ENCODE peak calls at places on chromosome 6, in seven cellular contexts. E is gastrocnemius medialis, Z is adrenal gland, X is IMR-90, H is stomach, K is sigmoid colon, Q is HCT116. Y is an unnamed sample. For H3K4me1, the result is how much of the 10 kb centered on the place peaks cover.

GRCh38 chr6:99252421-99252820 is 97.1 kb downstream of the FAXC start:
- DNase-seq in Q (no peak), X (no peak), Z (no peak), E (no peak), K (no peak), H (no peak), Y (no peak)

GRCh38 chr6:107679457-107679856 is 144.7 kb downstream of the SCML4 start:
- DNase-seq in X (peak), H (no peak), Q (no peak), K (no peak), E (no peak), Z (peak), Y (no peak)

GRCh38 chr6:143594647-143595046 is 83.1 kb upstream of the PHACTR2 start:
- DNase-seq in E (no peak), Z (no peak), X (peak), H (no peak), K (no peak), Q (no peak), Y (no peak)

GRCh38 chr6:129493396-129493902 is 216.5 kb downstream of the ARHGAP18 start:
- DNase-seq in X (peak), H (no peak), Q (peak), K (no peak), E (no peak), Z (no peak), Y (no peak)

GRCh38 chr6:126539022-126539421 is 199.1 kb downstream of the CENPW start:
- DNase-seq in H (no peak), E (no peak), Q (peak), X (peak), K (no peak), Z (no peak), Y (no peak)

GRCh38 chr6:961407-961930 is 268.5 kb upstream of the EXOC2 start:
- DNase-seq in Q (no peak), Z (no peak), X (no peak), H (peak), E (no peak), K (no peak), Y (no peak)

GRCh38 chr6:41634657-41635056 is 3.6 kb upstream of the MDFI start:
- DNase-seq in X (no peak), E (no peak), K (peak), H (no peak), Q (no peak), Z (no peak), Y (no peak)

GRCh38 chr6:39688494-39688893 is 36.7 kb downstream of the KIF6 start:
- DNase-seq in X (peak), H (no peak), Z (no peak), K (no peak), E (peak), Q (no peak), Y (no peak)

GRCh38 chr6:125571207-125571740 is 178.2 kb upstream of the HEY2 start:
- DNase-seq in Z (no peak), H (no peak), Q (no peak), X (no peak), E (no peak), K (no peak), Y (no peak)

GRCh38 chr6:112203577-112204349 is 50.6 kb downstream of the LAMA4 start:
- DNase-seq in Q (peak), Z (no peak), E (no peak), K (no peak), H (no peak), X (peak), Y (no peak)
- TF ChIP-seq POLR2A in Q (no peak), Z (no peak), E (no peak), K (no peak), H (no peak), X (peak), Y (no peak)

DNA sequence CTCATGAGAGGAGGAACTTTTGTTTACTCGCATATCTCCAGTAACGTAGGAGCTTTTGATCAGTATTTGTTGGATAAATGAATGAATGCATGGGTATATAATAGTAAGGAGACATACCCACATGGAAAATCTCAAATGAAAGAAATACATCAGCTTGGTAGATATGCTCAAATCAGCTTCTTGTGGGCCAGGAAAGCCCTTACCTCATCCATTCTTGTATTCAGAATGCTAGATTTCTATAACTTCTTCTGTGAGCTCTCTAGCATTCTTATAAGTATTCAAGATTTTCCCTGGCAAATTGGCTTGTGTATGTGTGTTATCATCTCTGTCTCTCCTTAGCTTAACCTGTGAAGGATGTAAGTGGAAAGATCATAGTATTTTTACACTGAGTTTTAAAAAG is 100.8 kb downstream of the OR2B2 start:
- DNase-seq in K (no peak), E (no peak), H (no peak), X (no peak), Q (no peak), Z (no peak), Y (no peak)
- H3K4me1 ChIP-seq in K (under half), E (under half), H (under half), X (under half), Q (half or more), Z (under half), Y (under half)

GRCh38 chr6:167497387-167498056 is 172.6 kb downstream of the TTLL2 start:
- DNase-seq in X (no peak), E (no peak), K (peak), Z (no peak), H (no peak), Q (no peak), Y (no peak)
- TF ChIP-seq POLR2A in X (no peak), E (no peak), K (no peak), Z (no peak), H (no peak), Q (no peak), Y (no peak)

GRCh38 chr6:13766201-13766634 is 48.1 kb downstream of the MCUR1 start:
- DNase-seq in X (peak), K (peak), H (no peak), E (no peak), Z (no peak), Q (peak), Y (no peak)

GRCh38 chr6:13764996-13765395 is 49.4 kb downstream of the MCUR1 start:
- DNase-seq in Z (no peak), X (no peak), Q (no peak), K (peak), E (no peak), H (no peak), Y (no peak)

GRCh38 chr6:13762648-13763441 is 51.2 kb upstream of the RANBP9 start:
- DNase-seq in E (peak), H (no peak), X (peak), Q (no peak), K (peak), Z (no peak), Y (no peak)

GRCh38 chr6:13765570-13765969 is 48.8 kb downstream of the MCUR1 start:
- DNase-seq in Q (no peak), E (no peak), X (peak), K (peak), Z (no peak), H (no peak), Y (no peak)

DNA sequence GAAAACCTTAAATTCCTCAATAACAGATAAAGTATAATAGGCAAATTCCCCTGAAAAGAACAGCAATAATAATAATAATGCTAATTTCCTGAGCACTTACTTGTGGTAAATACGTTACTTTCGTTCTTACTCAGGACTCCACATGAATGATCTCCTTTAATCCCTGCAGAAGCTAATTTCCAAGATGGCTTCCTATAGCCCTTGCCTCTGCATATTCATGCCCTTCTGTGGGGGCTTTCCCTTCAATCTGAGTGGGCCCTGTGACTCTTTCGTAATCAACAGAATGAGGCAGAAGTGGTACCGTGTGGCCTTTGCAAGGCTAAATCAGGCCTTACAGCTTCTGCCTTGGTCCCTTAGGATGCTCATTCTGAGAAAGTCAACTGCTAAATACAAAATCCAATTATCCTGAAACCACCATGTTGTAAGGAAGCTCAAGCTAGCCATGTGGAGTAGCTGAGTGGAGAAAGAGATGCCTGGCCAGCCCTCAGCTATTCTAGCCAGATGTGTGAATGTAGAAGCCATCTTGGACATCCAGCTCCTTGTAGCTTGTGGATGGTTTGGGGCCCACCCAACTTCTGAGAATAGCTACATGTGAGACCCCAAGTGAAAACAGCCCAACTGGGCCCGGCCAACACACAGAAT is 50.5 kb downstream of the MCUR1 start:
- DNase-seq in X (no peak), H (no peak), Z (no peak), E (no peak), K (peak), Q (no peak), Y (no peak)
- H3K4me1 ChIP-seq in X (under half), H (under half), Z (under half), E (under half), K (under half), Q (under half), Y (under half)

DNA sequence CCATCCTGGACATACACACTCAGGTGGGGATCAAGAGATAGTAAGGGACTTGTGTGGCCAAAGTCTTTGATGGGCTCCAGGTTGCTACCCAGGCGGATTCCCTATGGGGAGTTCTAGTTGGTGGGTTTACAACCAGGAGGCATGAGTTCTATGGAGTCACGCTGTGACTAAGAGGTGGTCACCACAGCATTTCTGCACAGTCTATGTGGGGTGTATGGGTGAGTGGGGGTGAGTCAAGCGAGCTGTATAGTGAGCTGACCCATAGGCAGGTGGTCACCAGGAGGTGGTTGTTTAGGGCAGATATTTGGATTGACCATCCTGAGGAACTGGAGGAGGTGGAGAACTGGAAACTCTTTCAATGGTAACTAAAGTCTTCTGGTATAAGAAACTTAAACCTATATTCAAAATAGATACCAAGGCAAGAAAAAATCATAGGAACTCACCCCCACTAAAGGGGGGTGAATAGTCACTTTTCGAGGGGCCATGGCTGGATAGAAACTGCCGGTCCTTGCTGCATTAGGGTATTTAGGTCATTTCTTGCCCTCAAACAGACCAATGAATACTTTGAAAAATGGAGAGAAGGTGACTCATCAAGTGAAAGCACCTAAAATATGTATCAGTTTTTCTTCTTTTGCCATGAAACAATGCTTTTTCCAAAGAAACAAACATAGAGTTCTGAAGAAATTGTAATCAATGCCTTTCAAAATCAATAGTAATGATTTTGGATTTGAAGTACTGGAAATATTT is 84.3 kb upstream of the NRN1 start:
- DNase-seq in Z (no peak), Q (no peak), E (no peak), X (no peak), K (no peak), H (no peak), Y (no peak)
- TF ChIP-seq POLR2A in Z (no peak), Q (no peak), E (no peak), X (no peak), K (no peak), H (no peak), Y (no peak)

DNA sequence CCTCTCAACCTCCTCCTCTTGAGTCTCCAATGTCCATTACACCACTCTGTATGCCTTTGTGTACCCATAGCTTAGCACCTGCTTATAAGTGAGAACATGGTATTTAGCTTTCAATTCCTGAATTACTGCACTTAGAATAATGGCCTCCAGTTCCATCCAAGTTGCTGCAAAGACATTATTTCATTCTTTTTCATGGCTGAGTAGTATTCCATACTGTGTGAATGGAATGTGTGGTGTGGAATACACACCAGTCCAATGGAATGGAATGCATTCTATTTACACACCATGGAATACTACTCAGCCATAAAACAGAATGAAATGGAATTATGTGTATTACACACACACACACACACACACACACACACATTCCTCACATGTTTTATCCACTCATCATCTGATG is 116.1 kb downstream of the BACH2 start:
- DNase-seq in Z (no peak), K (no peak), X (no peak), E (no peak), Q (no peak), H (no peak), Y (no peak)
- H3K4me1 ChIP-seq in Z (under half), K (under half), X (under half), E (under half), Q (under half), H (under half), Y (under half)

Y was measured in esophagus squamous epithelium.